ENCODE peak calls at places on chromosome 16, in five cellular contexts. One of them, this sample, is unnamed.

GRCh38 chr16:84062734-84063640 is 20.4 kb upstream of the SLC38A8 start:
- DNase-seq in MM.1S: no peak
- DNase-seq in GM23338: peak
- DNase-seq in fibroblast of lung: peak
- DNase-seq in HCT116: peak
- DNase-seq in this sample: peak

GRCh38 chr16:85238233-85238647 is 126.0 kb upstream of the CIBAR2 start:
- DNase-seq in MM.1S: no peak
- DNase-seq in GM23338: peak
- DNase-seq in fibroblast of lung: peak
- DNase-seq in HCT116: no peak
- DNase-seq in this sample: no peak

GRCh38 chr16:57617604-57618111 is 10.8 kb upstream of the ADGRG1 start:
- DNase-seq in MM.1S: no peak
- DNase-seq in GM23338: no peak
- DNase-seq in fibroblast of lung: no peak
- DNase-seq in HCT116: no peak
- DNase-seq in this sample: no peak

GRCh38 chr16:71771571-71771970 is 37.1 kb downstream of the AP1G1 start:
- DNase-seq in MM.1S: no peak
- DNase-seq in GM23338: no peak
- DNase-seq in fibroblast of lung: no peak
- DNase-seq in HCT116: no peak
- DNase-seq in this sample: no peak

GRCh38 chr16:66446737-66447136 is 19.6 kb downstream of the BEAN1 start:
- DNase-seq in MM.1S: no peak
- DNase-seq in GM23338: no peak
- DNase-seq in fibroblast of lung: no peak
- DNase-seq in HCT116: no peak
- DNase-seq in this sample: peak

GRCh38 chr16:47574091-47575054 is 113.2 kb downstream of the PHKB start:
- DNase-seq in MM.1S: peak
- DNase-seq in GM23338: peak
- DNase-seq in fibroblast of lung: peak
- DNase-seq in HCT116: no peak
- DNase-seq in this sample: peak

GRCh38 chr16:29664133-29664912 is 1.3 kb downstream of the SPN start:
- DNase-seq in MM.1S: no peak
- DNase-seq in GM23338: no peak
- DNase-seq in fibroblast of lung: no peak
- DNase-seq in HCT116: no peak
- DNase-seq in this sample: no peak

GRCh38 chr16:1987198-1987597 is 2.6 kb upstream of the SYNGR3 start:
- DNase-seq in MM.1S: no peak
- DNase-seq in GM23338: no peak
- DNase-seq in fibroblast of lung: no peak
- DNase-seq in HCT116: no peak
- DNase-seq in this sample: no peak

GRCh38 chr16:51148674-51149228 is 2.3 kb downstream of the SALL1 start:
- DNase-seq in MM.1S: no peak
- DNase-seq in GM23338: no peak
- DNase-seq in fibroblast of lung: no peak
- DNase-seq in HCT116: no peak
- DNase-seq in this sample: no peak

GRCh38 chr16:50547340-50547865 is 793 bp upstream of the NKD1 start:
- DNase-seq in MM.1S: peak
- DNase-seq in GM23338: peak
- DNase-seq in fibroblast of lung: no peak
- DNase-seq in HCT116: peak
- DNase-seq in this sample: no peak

GRCh38 chr16:17367932-17368331 is 102.8 kb downstream of the XYLT1 start:
- DNase-seq in MM.1S: no peak
- DNase-seq in GM23338: peak
- DNase-seq in fibroblast of lung: peak
- DNase-seq in HCT116: no peak
- DNase-seq in this sample: no peak

GRCh38 chr16:4176794-4177438 is 60.7 kb upstream of the ADCY9 start:
- DNase-seq in MM.1S: no peak
- DNase-seq in GM23338: no peak
- DNase-seq in fibroblast of lung: peak
- DNase-seq in HCT116: peak
- DNase-seq in this sample: peak

GRCh38 chr16:83615981-83616380 is 191.8 kb upstream of the HSBP1 start:
- DNase-seq in MM.1S: no peak
- DNase-seq in GM23338: no peak
- DNase-seq in fibroblast of lung: no peak
- DNase-seq in HCT116: no peak
- DNase-seq in this sample: no peak

GRCh38 chr16:4194661-4195060 is 47.2 kb downstream of the SRL start:
- DNase-seq in MM.1S: no peak
- DNase-seq in GM23338: no peak
- DNase-seq in fibroblast of lung: no peak
- DNase-seq in HCT116: no peak
- DNase-seq in this sample: no peak

GRCh38 chr16:60788631-60789030 is 1247.6 kb downstream of the CDH8 start:
- DNase-seq in MM.1S: no peak
- DNase-seq in GM23338: peak
- DNase-seq in fibroblast of lung: no peak
- DNase-seq in HCT116: no peak
- DNase-seq in this sample: no peak

GRCh38 chr16:85534536-85535351 is 78.4 kb upstream of the GSE1 start:
- DNase-seq in MM.1S: no peak
- DNase-seq in GM23338: no peak
- DNase-seq in fibroblast of lung: no peak
- DNase-seq in HCT116: no peak
- DNase-seq in this sample: no peak

GRCh38 chr16:50204426-50205108 is 51.5 kb downstream of the TENT4B start:
- DNase-seq in MM.1S: no peak
- DNase-seq in GM23338: no peak
- DNase-seq in fibroblast of lung: no peak
- DNase-seq in HCT116: no peak
- DNase-seq in this sample: no peak

GRCh38 chr16:17831330-17831729 is 360.6 kb upstream of the XYLT1 start:
- DNase-seq in MM.1S: no peak
- DNase-seq in GM23338: peak
- DNase-seq in fibroblast of lung: no peak
- DNase-seq in HCT116: no peak
- DNase-seq in this sample: no peak

GRCh38 chr16:69106491-69107291 is 1.2 kb downstream of the HAS3 start:
- DNase-seq in MM.1S: no peak
- DNase-seq in GM23338: peak
- DNase-seq in fibroblast of lung: no peak
- DNase-seq in HCT116: no peak
- DNase-seq in this sample: no peak

GRCh38 chr16:85303354-85303883 is 191.1 kb upstream of the CIBAR2 start:
- DNase-seq in MM.1S: no peak
- DNase-seq in GM23338: peak
- DNase-seq in fibroblast of lung: no peak
- DNase-seq in HCT116: peak
- DNase-seq in this sample: peak

GRCh38 chr16:86533076-86533475 is 22.0 kb downstream of the MTHFSD start:
- DNase-seq in MM.1S: no peak
- DNase-seq in GM23338: no peak
- DNase-seq in fibroblast of lung: no peak
- DNase-seq in HCT116: no peak
- DNase-seq in this sample: no peak

GRCh38 chr16:71627631-71628236 is 1.8 kb downstream of the MARVELD3 start:
- DNase-seq in MM.1S: no peak
- DNase-seq in GM23338: peak
- DNase-seq in fibroblast of lung: no peak
- DNase-seq in HCT116: no peak
- DNase-seq in this sample: no peak

GRCh38 chr16:49998991-49999390 is 26.0 kb upstream of the CNEP1R1 start:
- DNase-seq in MM.1S: no peak
- DNase-seq in GM23338: no peak
- DNase-seq in fibroblast of lung: no peak
- DNase-seq in HCT116: no peak
- DNase-seq in this sample: no peak

GRCh38 chr16:67659675-67660563 is at the start of gene ACD:
- DNase-seq in MM.1S: peak
- DNase-seq in GM23338: peak
- DNase-seq in fibroblast of lung: peak
- DNase-seq in HCT116: peak
- DNase-seq in this sample: peak

GRCh38 chr16:48121276-48121675 is 34.5 kb downstream of the ABCC12 start:
- DNase-seq in MM.1S: no peak
- DNase-seq in GM23338: no peak
- DNase-seq in fibroblast of lung: no peak
- DNase-seq in HCT116: no peak
- DNase-seq in this sample: no peak

GRCh38 chr16:89574681-89575246 is 794 bp upstream of the CPNE7 start:
- DNase-seq in MM.1S: peak
- DNase-seq in GM23338: peak
- DNase-seq in fibroblast of lung: peak
- DNase-seq in HCT116: peak
- DNase-seq in this sample: peak

GRCh38 chr16:89576173-89577054 is 856 bp downstream of the CPNE7 start:
- DNase-seq in MM.1S: no peak
- DNase-seq in GM23338: peak
- DNase-seq in fibroblast of lung: no peak
- DNase-seq in HCT116: no peak
- DNase-seq in this sample: no peak

GRCh38 chr16:89573826-89574680 is 1.5 kb upstream of the CPNE7 start:
- DNase-seq in MM.1S: no peak
- DNase-seq in GM23338: no peak
- DNase-seq in fibroblast of lung: no peak
- DNase-seq in HCT116: no peak
- DNase-seq in this sample: no peak

GRCh38 chr16:89577055-89577759 is 1.6 kb downstream of the CPNE7 start:
- DNase-seq in MM.1S: no peak
- DNase-seq in GM23338: no peak
- DNase-seq in fibroblast of lung: no peak
- DNase-seq in HCT116: no peak
- DNase-seq in this sample: peak

GRCh38 chr16:89575247-89576172 is at the start of gene CPNE7:
- DNase-seq in MM.1S: no peak
- DNase-seq in GM23338: peak
- DNase-seq in fibroblast of lung: no peak
- DNase-seq in HCT116: no peak
- DNase-seq in this sample: peak
- H3K4me2 ChIP-seq in MM.1S: peak
- H3K4me2 ChIP-seq in GM23338: peak
- H3K4me2 ChIP-seq in fibroblast of lung: peak
- H3K4me2 ChIP-seq in HCT116: peak
- H3K4me2 ChIP-seq in this sample: peak

DNA sequence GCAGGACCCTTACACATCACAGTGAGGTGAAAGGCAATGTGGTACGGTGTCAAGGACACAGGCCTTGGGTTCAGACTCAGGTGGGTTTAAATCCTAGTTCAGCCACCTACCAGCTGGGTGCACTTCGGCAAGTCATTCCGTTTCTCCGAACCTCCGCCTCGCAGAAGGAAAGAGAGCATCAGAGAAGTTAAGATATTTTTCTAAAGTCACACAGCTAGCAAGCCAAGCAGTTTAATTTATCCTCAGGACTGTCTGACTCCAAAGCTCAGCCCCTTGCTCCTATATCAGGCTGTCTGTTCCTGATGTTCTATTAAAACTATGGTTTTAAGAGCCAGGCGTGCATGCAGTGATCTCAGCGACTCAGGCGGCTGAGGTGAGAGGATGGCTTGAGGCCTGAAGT is 65.1 kb downstream of the GP2 start:
- DNase-seq in MM.1S: no peak
- DNase-seq in GM23338: no peak
- DNase-seq in fibroblast of lung: no peak
- DNase-seq in HCT116: no peak
- DNase-seq in this sample: no peak
- TF ChIP-seq EZH2 in MM.1S: no peak
- TF ChIP-seq EZH2 in GM23338: no peak
- TF ChIP-seq EZH2 in fibroblast of lung: no peak
- TF ChIP-seq EZH2 in HCT116: no peak
- TF ChIP-seq EZH2 in this sample: no peak

DNA sequence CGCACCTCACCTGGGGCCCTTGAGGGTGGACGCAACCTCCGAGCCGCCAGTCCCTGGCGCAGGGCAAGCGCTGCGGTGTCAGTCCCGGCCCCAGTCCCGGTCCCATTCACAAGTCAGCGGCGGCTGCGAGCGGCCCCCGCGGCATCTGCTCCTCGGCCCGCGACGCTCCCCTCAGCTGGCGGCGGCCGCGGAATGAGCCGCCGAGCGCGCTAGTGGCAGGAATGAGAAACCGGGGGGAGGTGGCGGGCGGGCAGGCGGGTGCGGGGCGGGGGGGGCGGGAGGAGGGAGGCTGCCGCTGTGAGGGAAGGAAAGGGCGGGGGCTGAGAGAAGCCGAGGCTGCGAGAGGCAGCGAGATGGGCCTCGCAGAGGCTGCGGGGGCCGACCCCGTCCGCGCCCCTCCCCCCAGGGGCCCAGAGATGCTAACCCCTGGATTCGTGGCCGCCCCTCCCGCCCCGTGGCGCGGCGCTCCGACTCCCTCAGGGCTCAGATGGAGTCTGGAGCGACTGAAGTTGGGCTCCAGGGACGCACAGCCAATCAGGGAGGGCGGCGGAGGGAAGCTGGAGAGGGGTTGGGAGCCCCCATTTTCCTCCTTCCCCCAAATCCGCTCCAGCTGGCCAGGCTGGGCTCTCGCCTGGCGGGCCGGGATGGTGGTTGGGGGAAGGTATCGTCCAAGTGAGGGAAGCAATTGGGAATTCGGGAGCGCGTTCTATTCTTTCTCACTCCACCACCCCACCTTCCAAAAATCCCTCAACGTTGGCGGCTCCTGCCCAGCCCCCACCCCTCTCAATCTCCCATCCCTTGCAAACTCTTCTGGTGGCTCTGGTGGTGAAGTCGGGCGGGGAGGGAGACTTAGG is at the start of gene CDH11:
- DNase-seq in MM.1S: no peak
- DNase-seq in GM23338: peak
- DNase-seq in fibroblast of lung: peak
- DNase-seq in HCT116: no peak
- DNase-seq in this sample: no peak
- TF ChIP-seq CTCF in MM.1S: no peak
- TF ChIP-seq CTCF in GM23338: no peak
- TF ChIP-seq CTCF in fibroblast of lung: peak
- TF ChIP-seq CTCF in HCT116: no peak
- TF ChIP-seq CTCF in this sample: no peak

DNA sequence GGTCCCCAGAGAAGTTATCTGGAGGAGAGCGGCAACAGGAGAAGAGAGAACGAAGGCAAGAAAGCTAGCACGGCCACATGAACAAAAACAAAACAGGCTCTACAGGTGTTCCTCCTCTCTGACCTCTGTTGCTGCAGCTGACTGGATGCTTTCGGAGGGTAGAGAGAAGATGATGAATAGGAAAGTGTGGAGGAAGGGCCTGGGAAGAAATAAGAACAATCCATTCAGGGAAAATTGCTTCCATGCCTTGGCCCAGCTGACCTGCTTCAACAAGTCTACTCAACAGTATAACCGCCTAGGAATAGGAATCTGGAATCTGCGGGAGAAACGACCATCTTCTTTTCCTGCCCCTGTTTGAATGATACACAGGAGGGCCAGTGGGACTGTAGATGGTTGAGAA is 258.5 kb downstream of the ZFHX3 start:
- DNase-seq in MM.1S: no peak
- DNase-seq in GM23338: no peak
- DNase-seq in fibroblast of lung: no peak
- DNase-seq in HCT116: no peak
- DNase-seq in this sample: no peak
- H3K4me2 ChIP-seq in MM.1S: no peak
- H3K4me2 ChIP-seq in GM23338: no peak
- H3K4me2 ChIP-seq in fibroblast of lung: no peak
- H3K4me2 ChIP-seq in HCT116: no peak
- H3K4me2 ChIP-seq in this sample: no peak